ENCODE peak calls at places on chromosome 16, in four cellular contexts. I is cardiac fibroblast, U is BE2C, N is kidney epithelial cell. D is an unnamed sample.

GRCh38 chr16:12406158-12406557 is 397.5 kb downstream of the CPPED1 start:
- DNase-seq in I (no peak), U (no peak), N (no peak), D (no peak)

GRCh38 chr16:73056911-73057310 is 9.0 kb upstream of the ZFHX3 start:
- DNase-seq in I (peak), U (no peak), N (no peak), D (no peak)

GRCh38 chr16:23060458-23061320 is 88.6 kb downstream of the USP31 start:
- DNase-seq in I (peak), U (peak), N (peak), D (peak)

GRCh38 chr16:76114681-76115080 is 162.5 kb upstream of the CNTNAP4 start:
- DNase-seq in I (no peak), U (no peak), N (no peak), D (no peak)

GRCh38 chr16:471353-472198 is 46.1 kb downstream of the RAB11FIP3 start:
- DNase-seq in I (peak), U (peak), N (peak), D (no peak)

GRCh38 chr16:6643083-6643686 is 689.5 kb upstream of the RBFOX1 start:
- DNase-seq in I (peak), U (peak), N (no peak), D (no peak)

GRCh38 chr16:65413861-65414260 is 292.0 kb upstream of the CDH11 start:
- DNase-seq in I (no peak), U (no peak), N (no peak), D (no peak)

GRCh38 chr16:84514874-84515835 is 10.7 kb upstream of the MEAK7 start:
- DNase-seq in I (no peak), U (no peak), N (no peak), D (no peak)

GRCh38 chr16:57634171-57634570 is 5.7 kb downstream of the ADGRG1 start:
- DNase-seq in I (no peak), U (no peak), N (no peak), D (no peak)

GRCh38 chr16:31138621-31139578 is 3.4 kb upstream of the PRSS8 start:
- DNase-seq in I (peak), U (peak), N (peak), D (peak)

GRCh38 chr16:11698271-11698689 is 30.0 kb downstream of the SNN start:
- DNase-seq in I (no peak), U (no peak), N (peak), D (no peak)

GRCh38 chr16:56724191-56724590 is 5.7 kb upstream of the NUP93 start:
- DNase-seq in I (no peak), U (no peak), N (no peak), D (no peak)

GRCh38 chr16:85853641-85854545 is 45.1 kb upstream of the IRF8 start:
- DNase-seq in I (no peak), U (no peak), N (no peak), D (no peak)

DNA sequence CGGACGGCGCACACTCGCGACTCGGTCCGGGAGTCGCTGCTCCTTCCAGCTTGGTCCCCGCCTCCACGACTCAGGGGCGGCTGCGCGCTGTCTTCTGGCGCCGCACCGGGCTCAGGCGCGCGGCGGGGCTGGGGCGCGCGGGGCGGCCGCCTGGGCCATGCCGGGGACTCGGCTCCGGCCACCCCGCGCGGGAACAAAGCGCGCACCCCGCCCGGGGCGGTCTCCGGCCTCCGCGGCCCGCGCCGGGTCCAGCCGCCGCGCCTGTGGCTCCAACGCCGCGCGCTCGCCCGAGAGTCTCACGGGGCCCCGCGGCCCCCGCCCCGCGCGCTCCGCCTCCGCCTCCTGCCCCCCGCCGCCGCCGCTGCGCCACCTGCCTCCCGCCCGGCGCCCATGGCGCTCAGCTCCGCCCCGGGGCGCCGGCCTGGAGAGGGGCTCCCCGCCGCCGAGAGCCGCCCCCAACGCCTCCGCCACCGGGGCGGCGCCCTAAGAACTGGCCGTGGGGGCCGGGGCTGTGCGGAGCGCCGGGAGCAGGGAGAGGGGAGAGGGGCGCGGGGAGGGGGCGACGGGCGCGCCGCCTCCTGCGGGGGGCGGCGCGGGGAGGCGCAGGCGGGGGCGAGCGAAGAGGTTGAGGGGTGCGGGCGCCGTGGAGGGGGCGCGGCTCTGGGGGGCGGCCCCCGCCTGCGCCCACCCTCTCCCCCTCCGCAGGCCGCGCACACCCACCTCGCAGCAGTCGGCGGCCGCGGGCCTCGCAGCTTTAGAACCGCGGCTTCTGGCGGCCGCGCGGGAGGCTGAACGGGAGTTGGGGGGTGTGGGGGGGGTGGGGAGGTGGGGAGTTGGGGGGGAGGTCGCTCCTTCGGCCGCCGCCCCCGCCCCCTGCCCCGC is 35.7 kb downstream of the CBFA2T3 start:
- DNase-seq in I (no peak), U (no peak), N (no peak), D (no peak)
- H3K4me3 ChIP-seq in I (no peak), U (no peak), N (no peak), D (no peak)

GRCh38 chr16:2297506-2297860 is 29.6 kb upstream of the RNPS1 start:
- DNase-seq in I (no peak), U (no peak), N (no peak), D (no peak)

GRCh38 chr16:2295056-2295798 is 27.3 kb upstream of the RNPS1 start:
- DNase-seq in I (no peak), U (no peak), N (no peak), D (no peak)

GRCh38 chr16:2299121-2299914 is 31.4 kb upstream of the RNPS1 start:
- DNase-seq in I (no peak), U (no peak), N (no peak), D (no peak)

GRCh38 chr16:2298621-2299020 is 30.7 kb upstream of the RNPS1 start:
- DNase-seq in I (no peak), U (no peak), N (no peak), D (no peak)

DNA sequence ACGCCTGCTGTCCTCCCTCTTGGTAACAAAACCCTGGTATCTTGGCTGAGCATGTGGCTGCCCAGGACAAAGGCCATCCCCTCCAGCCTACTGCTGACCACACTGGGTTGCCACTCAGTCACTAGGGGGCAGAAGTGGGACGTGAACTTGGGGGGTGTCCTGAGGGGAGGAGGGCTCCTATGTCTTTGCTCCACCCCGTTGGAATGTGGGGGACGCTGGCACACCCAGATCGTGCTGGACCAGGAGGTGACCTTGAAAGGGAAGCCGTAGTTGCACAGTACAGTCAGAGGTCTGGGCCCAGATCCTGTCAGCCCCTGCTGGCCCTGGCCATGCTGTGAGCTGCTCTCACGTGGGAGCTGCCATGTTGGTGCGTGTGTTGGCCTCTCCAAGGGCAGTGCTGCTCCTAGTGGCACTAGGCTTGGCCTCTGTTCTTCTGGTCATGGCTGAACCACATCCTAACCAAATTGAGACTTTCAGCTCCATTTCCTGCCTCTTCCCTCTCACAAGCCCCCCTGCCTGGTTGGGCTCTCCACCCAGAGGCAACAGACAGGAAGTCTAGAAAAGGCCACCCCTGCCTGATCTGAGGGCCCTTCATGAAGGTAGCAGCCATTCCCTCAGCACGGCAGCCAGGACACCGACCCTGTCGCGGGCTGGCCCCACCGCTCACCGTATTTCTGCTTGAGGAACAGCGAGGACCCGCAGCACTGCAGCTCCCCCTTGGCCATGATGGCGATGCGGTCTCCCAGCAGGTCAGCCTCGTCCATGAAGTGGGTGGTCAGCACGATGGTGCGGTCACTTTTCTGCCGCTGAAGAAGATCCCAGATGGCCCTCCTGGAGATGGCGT is 29.0 kb upstream of the RNPS1 start:
- DNase-seq in I (peak), U (peak), N (no peak), D (peak)
- TF ChIP-seq CTCF in I (peak), U (peak), N (peak), D (peak)

GRCh38 chr16:68426355-68426652 is 22.0 kb downstream of the SMPD3 start:
- DNase-seq in I (no peak), U (no peak), N (no peak), D (no peak)
- H3K4me3 ChIP-seq in I (no peak), U (no peak), N (no peak), D (no peak)

GRCh38 chr16:51040637-51041036 is 110.4 kb downstream of the SALL1 start:
- DNase-seq in I (no peak), U (no peak), N (no peak), D (no peak)

GRCh38 chr16:51041546-51041945 is 109.5 kb downstream of the SALL1 start:
- DNase-seq in I (no peak), U (no peak), N (no peak), D (no peak)

GRCh38 chr16:51035711-51036110 is 115.4 kb downstream of the SALL1 start:
- DNase-seq in I (no peak), U (no peak), N (no peak), D (no peak)

GRCh38 chr16:51035110-51035498 is 116.0 kb downstream of the SALL1 start:
- DNase-seq in I (no peak), U (no peak), N (no peak), D (no peak)

GRCh38 chr16:51039638-51040331 is 111.3 kb downstream of the SALL1 start:
- DNase-seq in I (no peak), U (no peak), N (no peak), D (no peak)
- TF ChIP-seq CTCF in I (no peak), U (no peak), N (no peak), D (no peak)

GRCh38 chr16:71629617-71630016 is 3.6 kb downstream of the MARVELD3 start:
- DNase-seq in I (no peak), U (no peak), N (no peak), D (no peak)

GRCh38 chr16:71628810-71629209 is 2.8 kb downstream of the MARVELD3 start:
- DNase-seq in I (peak), U (no peak), N (no peak), D (peak)

GRCh38 chr16:71626858-71627213 is 852 bp downstream of the MARVELD3 start:
- DNase-seq in I (no peak), U (no peak), N (no peak), D (no peak)

GRCh38 chr16:71626018-71626857 is at the start of gene MARVELD3:
- DNase-seq in I (no peak), U (no peak), N (no peak), D (no peak)

DNA sequence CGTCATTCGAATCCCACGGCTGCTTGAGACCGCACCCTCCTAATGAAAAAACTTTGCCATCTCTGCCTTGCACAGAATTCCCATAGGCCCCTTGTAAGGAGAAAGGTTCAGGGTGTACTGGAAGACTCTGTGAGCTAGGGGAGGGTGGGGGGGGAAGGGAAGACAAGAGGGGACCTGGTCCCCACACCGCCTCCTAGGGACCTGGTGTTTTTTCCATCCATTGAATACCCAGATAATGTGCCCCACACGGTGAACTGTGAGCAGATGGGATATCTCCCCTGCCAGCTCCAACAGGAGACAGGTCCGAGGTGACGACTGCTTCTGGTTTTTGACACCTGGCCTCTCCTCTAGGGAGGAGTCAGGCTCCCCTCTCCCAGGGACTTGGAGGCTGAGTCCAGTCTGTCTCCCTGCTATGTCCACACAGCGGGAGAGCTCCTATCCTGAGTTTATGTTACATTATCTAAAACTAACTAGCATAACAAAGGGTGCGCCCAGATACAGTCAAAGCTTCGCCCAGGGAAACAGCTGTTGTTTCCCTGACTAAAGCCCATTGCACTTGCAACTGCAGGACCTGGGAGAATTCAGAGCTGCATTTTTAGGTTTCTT is 1.8 kb downstream of the MARVELD3 start:
- DNase-seq in I (peak), U (no peak), N (no peak), D (no peak)
- H3K4me3 ChIP-seq in I (no peak), U (no peak), N (no peak), D (no peak)